ENCODE peak calls at places on chromosomes 12 and 14, in four cellular contexts. G is lung, Y is cardiac muscle cell, F is psoas muscle. T is an unnamed sample. For H3K4me1, the result is how much of the 10 kb centered on the place peaks cover.

GRCh38 chr12:13135336-13136178 is 32.1 kb upstream of the GSG1 start:
- DNase-seq in G (peak), Y (peak), F (peak), T (no peak)

GRCh38 chr12:51976376-51977160 is 25.1 kb downstream of the ACVR1B start:
- DNase-seq in G (no peak), Y (peak), F (no peak), T (no peak)

GRCh38 chr14:31340297-31341063 is 79.9 kb downstream of the HEATR5A start:
- DNase-seq in G (no peak), Y (no peak), F (no peak), T (no peak)

GRCh38 chr12:69570545-69571399 is 14.5 kb upstream of the CCT2 start:
- DNase-seq in G (peak), Y (peak), F (no peak), T (no peak)

GRCh38 chr12:76685246-76685678 is 78.7 kb upstream of the ZDHHC17 start:
- DNase-seq in G (no peak), Y (peak), F (peak), T (no peak)

GRCh38 chr12:122138616-122139015 is 35.4 kb downstream of the IL31 start:
- DNase-seq in G (no peak), Y (no peak), F (no peak), T (no peak)

GRCh38 chr14:64119535-64119934 is 174.6 kb downstream of the ESR2 start:
- DNase-seq in G (no peak), Y (no peak), F (no peak), T (no peak)

GRCh38 chr12:32149489-32149888 is 42.8 kb downstream of the BICD1 start:
- DNase-seq in G (no peak), Y (no peak), F (no peak), T (no peak)

GRCh38 chr12:14841761-14842160 is 1.6 kb downstream of the ART4 start:
- DNase-seq in G (peak), Y (peak), F (peak), T (no peak)

GRCh38 chr14:32203928-32204357 is 874 bp upstream of the RNU6-8 start:
- DNase-seq in G (no peak), Y (peak), F (no peak), T (no peak)

GRCh38 chr14:51607677-51608076 is 44.0 kb upstream of the FRMD6 start:
- DNase-seq in G (no peak), Y (no peak), F (no peak), T (no peak)

GRCh38 chr12:105060715-105061378 is 23.4 kb downstream of the ALDH1L2 start:
- DNase-seq in G (no peak), Y (no peak), F (no peak), T (no peak)

GRCh38 chr14:76917158-76917596 is 91.0 kb downstream of the LRRC74A start:
- DNase-seq in G (peak), Y (peak), F (peak), T (no peak)

GRCh38 chr12:111673503-111673902 is 12.3 kb downstream of the BRAP start:
- DNase-seq in G (no peak), Y (peak), F (no peak), T (no peak)

GRCh38 chr12:4134833-4135597 is 138.5 kb upstream of the CCND2 start:
- DNase-seq in G (no peak), Y (no peak), F (no peak), T (no peak)

GRCh38 chr12:6084969-6085450 is 39.5 kb downstream of the VWF start:
- DNase-seq in G (no peak), Y (no peak), F (no peak), T (no peak)

GRCh38 chr14:100105357-100106169 is 40.3 kb downstream of the EVL start:
- DNase-seq in G (no peak), Y (no peak), F (no peak), T (no peak)

GRCh38 chr14:72498646-72499045 is 395.3 kb downstream of the DPF3 start:
- DNase-seq in G (no peak), Y (no peak), F (no peak), T (no peak)

GRCh38 chr14:36022765-36023415 is 153.6 kb downstream of the PTCSC3 start:
- DNase-seq in G (no peak), Y (no peak), F (no peak), T (no peak)

GRCh38 chr12:80709811-80710726 is 2.6 kb downstream of the MYF6 start:
- DNase-seq in G (no peak), Y (peak), F (no peak), T (peak)

GRCh38 chr12:45730842-45731336 is 1.4 kb downstream of the ARID2 start:
- DNase-seq in G (no peak), Y (peak), F (no peak), T (no peak)

GRCh38 chr14:51310453-51311074 is 70.5 kb downstream of the TMX1 start:
- DNase-seq in G (no peak), Y (peak), F (no peak), T (no peak)

DNA sequence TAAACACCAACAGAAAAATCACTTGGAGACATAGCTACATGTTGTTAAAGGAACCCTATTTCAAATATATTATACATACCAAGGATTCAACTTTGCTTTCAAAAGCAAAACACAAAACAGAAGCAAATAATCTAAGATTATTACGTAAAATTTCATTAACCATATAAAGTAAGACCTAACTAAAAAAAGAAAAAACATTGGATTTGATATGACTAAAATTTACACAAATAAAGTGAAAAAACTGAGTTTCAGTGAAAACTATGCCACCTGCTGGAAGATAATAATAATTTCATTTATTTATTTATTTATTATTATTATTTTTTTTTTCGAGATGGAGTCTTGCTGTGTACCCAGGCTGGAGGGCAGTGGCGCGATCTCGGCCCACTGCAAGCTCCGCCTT is 45.2 kb downstream of the WDHD1 start:
- DNase-seq in G (no peak), Y (peak), F (no peak), T (no peak)
- TF ChIP-seq CTCF in G (no peak), Y (peak), F (peak), T (peak)

DNA sequence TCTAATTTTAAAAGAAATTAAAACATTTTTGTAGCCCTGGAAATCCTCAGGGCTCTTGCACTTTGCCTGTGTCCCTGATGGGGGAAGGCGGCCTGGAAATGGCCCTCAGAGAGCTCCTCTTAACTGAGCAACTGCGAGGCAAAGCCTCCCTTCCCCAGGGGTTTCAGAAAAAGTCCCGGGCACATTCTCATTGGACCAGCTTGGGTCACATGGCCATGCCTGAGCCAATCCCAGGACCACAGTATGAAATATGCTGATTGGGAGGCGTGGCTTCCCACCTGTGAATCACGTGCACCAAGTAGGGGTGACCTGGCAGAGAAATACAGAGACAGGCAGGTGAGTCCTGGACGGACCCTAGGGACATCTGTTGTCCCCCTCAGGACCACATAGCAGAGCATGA is 90.4 kb upstream of the SFSWAP start:
- DNase-seq in G (no peak), Y (no peak), F (no peak), T (no peak)
- H3K4me1 ChIP-seq in G (under half), Y (under half), F (under half), T (under half)

DNA sequence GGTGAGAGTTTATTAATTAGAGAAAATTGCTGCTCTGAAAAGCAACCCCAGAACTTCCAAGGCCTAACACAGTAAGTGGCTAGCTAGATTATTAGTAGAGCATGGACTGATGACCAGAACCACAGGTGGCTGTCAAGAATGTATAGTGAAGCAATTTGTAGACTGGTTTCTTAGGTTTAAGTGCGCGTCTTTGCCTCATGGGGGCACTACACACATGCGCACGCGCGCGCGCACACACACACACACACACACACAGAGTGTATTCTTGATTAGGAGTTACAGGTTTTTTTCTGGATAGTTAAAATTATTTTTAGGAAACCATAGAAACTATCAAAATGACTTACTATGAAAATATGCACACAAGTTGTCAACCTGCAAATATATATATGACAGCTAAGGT is 66.5 kb downstream of the BHLHE41 start:
- DNase-seq in G (no peak), Y (no peak), F (no peak), T (no peak)
- TF ChIP-seq CTCF in G (no peak), Y (no peak), F (no peak), T (peak)

GRCh38 chr12:94987806-94988205 is 15.7 kb downstream of the NDUFA12 start:
- DNase-seq in G (no peak), Y (no peak), F (no peak), T (no peak)
- H3K4me1 ChIP-seq in G (under half), Y (under half), F (under half), T (under half)